ENCODE peak calls at places on chromosomes 2 and 18, in five cellular contexts. One of them, this sample, is unnamed.

GRCh38 chr18:3538954-3539617 is 89.1 kb downstream of the TGIF1 start:
- DNase-seq in AG08395: no peak
- DNase-seq in tibial artery: no peak
- DNase-seq in activated T-cell treated with anti-CD3 and anti-CD28 coated beads for 1 hour: no peak
- DNase-seq in iPS-NIHi11: peak
- DNase-seq in this sample: no peak

GRCh38 chr2:127174977-127175376 is 45.1 kb downstream of the CYP27C1 start:
- DNase-seq in AG08395: peak
- DNase-seq in tibial artery: no peak
- DNase-seq in activated T-cell treated with anti-CD3 and anti-CD28 coated beads for 1 hour: no peak
- DNase-seq in iPS-NIHi11: peak
- DNase-seq in this sample: peak

GRCh38 chr2:74405994-74406583 is 15.3 kb downstream of the C2orf81 start:
- DNase-seq in AG08395: no peak
- DNase-seq in tibial artery: no peak
- DNase-seq in activated T-cell treated with anti-CD3 and anti-CD28 coated beads for 1 hour: no peak
- DNase-seq in iPS-NIHi11: no peak
- DNase-seq in this sample: no peak

GRCh38 chr2:133942363-133942762 is 311.5 kb upstream of the MGAT5 start:
- DNase-seq in AG08395: no peak
- DNase-seq in tibial artery: no peak
- DNase-seq in activated T-cell treated with anti-CD3 and anti-CD28 coated beads for 1 hour: no peak
- DNase-seq in iPS-NIHi11: no peak
- DNase-seq in this sample: no peak

GRCh38 chr2:30756971-30757370 is 50.3 kb downstream of the CAPN13 start:
- DNase-seq in AG08395: no peak
- DNase-seq in tibial artery: peak
- DNase-seq in activated T-cell treated with anti-CD3 and anti-CD28 coated beads for 1 hour: no peak
- DNase-seq in iPS-NIHi11: no peak
- DNase-seq in this sample: no peak

GRCh38 chr2:101725515-101726192 is 28.1 kb downstream of the MAP4K4 start:
- DNase-seq in AG08395: no peak
- DNase-seq in tibial artery: no peak
- DNase-seq in activated T-cell treated with anti-CD3 and anti-CD28 coated beads for 1 hour: no peak
- DNase-seq in iPS-NIHi11: no peak
- DNase-seq in this sample: no peak

GRCh38 chr2:28377201-28377816 is 15.3 kb upstream of the FOSL2 start:
- DNase-seq in AG08395: no peak
- DNase-seq in tibial artery: no peak
- DNase-seq in activated T-cell treated with anti-CD3 and anti-CD28 coated beads for 1 hour: no peak
- DNase-seq in iPS-NIHi11: no peak
- DNase-seq in this sample: no peak

GRCh38 chr18:11955299-11956029 is 25.8 kb upstream of the IMPA2 start:
- DNase-seq in AG08395: peak
- DNase-seq in tibial artery: no peak
- DNase-seq in activated T-cell treated with anti-CD3 and anti-CD28 coated beads for 1 hour: no peak
- DNase-seq in iPS-NIHi11: no peak
- DNase-seq in this sample: peak

GRCh38 chr2:134718095-134718955 is 475 bp downstream of the TMEM163 start:
- DNase-seq in AG08395: no peak
- DNase-seq in tibial artery: no peak
- DNase-seq in activated T-cell treated with anti-CD3 and anti-CD28 coated beads for 1 hour: no peak
- DNase-seq in iPS-NIHi11: peak
- DNase-seq in this sample: no peak

GRCh38 chr2:60958800-60959199 is 58.7 kb upstream of the PEX13 start:
- DNase-seq in AG08395: peak
- DNase-seq in tibial artery: no peak
- DNase-seq in activated T-cell treated with anti-CD3 and anti-CD28 coated beads for 1 hour: no peak
- DNase-seq in iPS-NIHi11: no peak
- DNase-seq in this sample: no peak

GRCh38 chr2:11534078-11534745 is 367 bp downstream of the GREB1 start:
- DNase-seq in AG08395: no peak
- DNase-seq in tibial artery: no peak
- DNase-seq in activated T-cell treated with anti-CD3 and anti-CD28 coated beads for 1 hour: no peak
- DNase-seq in iPS-NIHi11: no peak
- DNase-seq in this sample: no peak

GRCh38 chr18:12597775-12598174 is 60.1 kb downstream of the SPIRE1 start:
- DNase-seq in AG08395: peak
- DNase-seq in tibial artery: no peak
- DNase-seq in activated T-cell treated with anti-CD3 and anti-CD28 coated beads for 1 hour: no peak
- DNase-seq in iPS-NIHi11: no peak
- DNase-seq in this sample: peak

GRCh38 chr18:63137999-63138448 is 181.5 kb downstream of the BCL2 start:
- DNase-seq in AG08395: peak
- DNase-seq in tibial artery: no peak
- DNase-seq in activated T-cell treated with anti-CD3 and anti-CD28 coated beads for 1 hour: no peak
- DNase-seq in iPS-NIHi11: no peak
- DNase-seq in this sample: no peak

GRCh38 chr2:162217596-162217995 is 25.6 kb downstream of the FAP start:
- DNase-seq in AG08395: no peak
- DNase-seq in tibial artery: no peak
- DNase-seq in activated T-cell treated with anti-CD3 and anti-CD28 coated beads for 1 hour: no peak
- DNase-seq in iPS-NIHi11: no peak
- DNase-seq in this sample: no peak

GRCh38 chr2:128304715-128305554 is 13.7 kb downstream of the HS6ST1 start:
- DNase-seq in AG08395: peak
- DNase-seq in tibial artery: no peak
- DNase-seq in activated T-cell treated with anti-CD3 and anti-CD28 coated beads for 1 hour: no peak
- DNase-seq in iPS-NIHi11: peak
- DNase-seq in this sample: peak

GRCh38 chr2:174493549-174494331 is 6.9 kb upstream of the GPR155 start:
- DNase-seq in AG08395: no peak
- DNase-seq in tibial artery: no peak
- DNase-seq in activated T-cell treated with anti-CD3 and anti-CD28 coated beads for 1 hour: no peak
- DNase-seq in iPS-NIHi11: no peak
- DNase-seq in this sample: no peak

GRCh38 chr18:48766025-48766424 is 184.7 kb downstream of the SMAD7 start:
- DNase-seq in AG08395: no peak
- DNase-seq in tibial artery: no peak
- DNase-seq in activated T-cell treated with anti-CD3 and anti-CD28 coated beads for 1 hour: no peak
- DNase-seq in iPS-NIHi11: no peak
- DNase-seq in this sample: no peak

GRCh38 chr2:101442042-101442666 is 32.8 kb downstream of the RFX8 start:
- DNase-seq in AG08395: peak
- DNase-seq in tibial artery: no peak
- DNase-seq in activated T-cell treated with anti-CD3 and anti-CD28 coated beads for 1 hour: no peak
- DNase-seq in iPS-NIHi11: no peak
- DNase-seq in this sample: no peak

GRCh38 chr2:4522498-4523421 is 819.4 kb downstream of the DCDC2C start:
- DNase-seq in AG08395: no peak
- DNase-seq in tibial artery: no peak
- DNase-seq in activated T-cell treated with anti-CD3 and anti-CD28 coated beads for 1 hour: no peak
- DNase-seq in iPS-NIHi11: no peak
- DNase-seq in this sample: no peak

GRCh38 chr2:134169788-134170187 is 84.1 kb upstream of the MGAT5 start:
- DNase-seq in AG08395: no peak
- DNase-seq in tibial artery: no peak
- DNase-seq in activated T-cell treated with anti-CD3 and anti-CD28 coated beads for 1 hour: no peak
- DNase-seq in iPS-NIHi11: no peak
- DNase-seq in this sample: no peak

GRCh38 chr18:73549236-73549635 is 598.4 kb downstream of the FBXO15 start:
- DNase-seq in AG08395: no peak
- DNase-seq in tibial artery: no peak
- DNase-seq in activated T-cell treated with anti-CD3 and anti-CD28 coated beads for 1 hour: no peak
- DNase-seq in iPS-NIHi11: no peak
- DNase-seq in this sample: peak

GRCh38 chr2:223928113-223929006 is 16.8 kb downstream of the WDFY1 start:
- DNase-seq in AG08395: no peak
- DNase-seq in tibial artery: no peak
- DNase-seq in activated T-cell treated with anti-CD3 and anti-CD28 coated beads for 1 hour: no peak
- DNase-seq in iPS-NIHi11: no peak
- DNase-seq in this sample: no peak

GRCh38 chr2:204019572-204020501 is 83.3 kb downstream of the ICOS start:
- DNase-seq in AG08395: peak
- DNase-seq in tibial artery: no peak
- DNase-seq in activated T-cell treated with anti-CD3 and anti-CD28 coated beads for 1 hour: no peak
- DNase-seq in iPS-NIHi11: no peak
- DNase-seq in this sample: peak

GRCh38 chr2:227818569-227819397 is 5.1 kb downstream of the CCL20 start:
- DNase-seq in AG08395: no peak
- DNase-seq in tibial artery: peak
- DNase-seq in activated T-cell treated with anti-CD3 and anti-CD28 coated beads for 1 hour: no peak
- DNase-seq in iPS-NIHi11: no peak
- DNase-seq in this sample: peak

GRCh38 chr2:174376967-174377366 is 18.6 kb upstream of the SCRN3 start:
- DNase-seq in AG08395: no peak
- DNase-seq in tibial artery: no peak
- DNase-seq in activated T-cell treated with anti-CD3 and anti-CD28 coated beads for 1 hour: no peak
- DNase-seq in iPS-NIHi11: no peak
- DNase-seq in this sample: no peak

GRCh38 chr2:7913956-7914355 is 767.9 kb upstream of the ID2 start:
- DNase-seq in AG08395: no peak
- DNase-seq in tibial artery: no peak
- DNase-seq in activated T-cell treated with anti-CD3 and anti-CD28 coated beads for 1 hour: no peak
- DNase-seq in iPS-NIHi11: no peak
- DNase-seq in this sample: no peak

GRCh38 chr18:14117611-14118010 is 14.6 kb downstream of the ZNF519 start:
- DNase-seq in AG08395: no peak
- DNase-seq in tibial artery: no peak
- DNase-seq in activated T-cell treated with anti-CD3 and anti-CD28 coated beads for 1 hour: no peak
- DNase-seq in iPS-NIHi11: no peak
- DNase-seq in this sample: no peak

GRCh38 chr2:215136669-215137328 is 1.6 kb downstream of the ABCA12 start:
- DNase-seq in AG08395: no peak
- DNase-seq in tibial artery: no peak
- DNase-seq in activated T-cell treated with anti-CD3 and anti-CD28 coated beads for 1 hour: no peak
- DNase-seq in iPS-NIHi11: no peak
- DNase-seq in this sample: no peak

GRCh38 chr18:67001052-67001451 is 397.2 kb upstream of the CDH19 start:
- DNase-seq in AG08395: no peak
- DNase-seq in tibial artery: no peak
- DNase-seq in activated T-cell treated with anti-CD3 and anti-CD28 coated beads for 1 hour: no peak
- DNase-seq in iPS-NIHi11: no peak
- DNase-seq in this sample: peak

GRCh38 chr2:47119001-47119400 is 36.1 kb downstream of the STPG4 start:
- DNase-seq in AG08395: peak
- DNase-seq in tibial artery: no peak
- DNase-seq in activated T-cell treated with anti-CD3 and anti-CD28 coated beads for 1 hour: no peak
- DNase-seq in iPS-NIHi11: no peak
- DNase-seq in this sample: peak

GRCh38 chr2:233234264-233234663 is 17.2 kb upstream of the ATG16L1 start:
- DNase-seq in AG08395: no peak
- DNase-seq in tibial artery: no peak
- DNase-seq in activated T-cell treated with anti-CD3 and anti-CD28 coated beads for 1 hour: no peak
- DNase-seq in iPS-NIHi11: no peak
- DNase-seq in this sample: no peak